ENCODE peak calls at places on chromosome 19, in nine cellular contexts. E is gastrocnemius medialis, Q is heart right ventricle, B is ovary, O is uterus, M is tibial artery, F is sigmoid colon, N is mammary epithelial cell, I is left lung. Y is an unnamed sample.

GRCh38 chr19:1390594-1391423 is 7.1 kb downstream of the NDUFS7 start:
- DNase-seq in B (no peak), N (no peak), M (no peak), O (no peak), I (no peak), Q (peak; percentile 17), F (no peak), E (no peak), Y (no peak)

GRCh38 chr19:2271516-2272103 is 10.4 kb downstream of the PEAK3 start:
- DNase-seq in O (peak; percentile 40), M (no peak), F (no peak), Q (no peak), I (no peak), N (peak; percentile 71), E (peak; percentile 89), B (no peak), Y (peak; percentile 49)

GRCh38 chr19:8352134-8352827 is 9.2 kb upstream of the KANK3 start:
- DNase-seq in I (no peak), Q (no peak), N (no peak), M (no peak), B (no peak), E (no peak), F (no peak), O (no peak), Y (peak; percentile 10)

GRCh38 chr19:41955521-41955920 is 3.6 kb downstream of the RABAC1 start:
- DNase-seq in I (no peak), F (no peak), Q (no peak), B (no peak), E (no peak), O (no peak), N (no peak), M (no peak), Y (no peak)

GRCh38 chr19:41531438-41532311 is 44.3 kb upstream of the CEACAM21 start:
- DNase-seq in O (peak; percentile 79), M (peak; percentile 74), Q (peak; percentile 69), F (peak; percentile 82), I (peak; percentile 88), B (peak; percentile 36), E (peak; percentile 69), N (peak; percentile 40), Y (peak; percentile 49)

GRCh38 chr19:10427169-10427568 is 6.8 kb downstream of the PDE4A start:
- DNase-seq in B (no peak), F (no peak), M (no peak), E (no peak), Q (no peak), N (no peak), I (no peak), O (no peak), Y (no peak)

GRCh38 chr19:2507109-2507508 is 31.2 kb downstream of the GADD45B start:
- DNase-seq in I (no peak), M (no peak), B (no peak), E (no peak), Q (no peak), O (no peak), F (no peak), N (peak; percentile 39), Y (no peak)

GRCh38 chr19:35178701-35179100 is 24.2 kb downstream of the FXYD5 start:
- DNase-seq in N (no peak), I (no peak), E (no peak), Q (no peak), B (no peak), M (no peak), F (no peak), O (peak; percentile 19), Y (no peak)

GRCh38 chr19:32122258-32122657 is 223.2 kb upstream of the ZNF507 start:
- DNase-seq in E (no peak), F (no peak), M (no peak), O (no peak), B (no peak), Q (no peak), I (no peak), N (no peak), Y (no peak)

GRCh38 chr19:42693760-42694350 is 46.4 kb downstream of the PSG3 start:
- DNase-seq in E (no peak), B (no peak), I (no peak), Q (no peak), N (peak; percentile 43), O (no peak), F (no peak), M (no peak), Y (peak; percentile 9)

GRCh38 chr19:41917676-41918075 is 10.6 kb downstream of the ERFL start:
- DNase-seq in N (no peak), F (no peak), M (no peak), I (no peak), O (no peak), Q (no peak), E (no peak), B (no peak), Y (no peak)

GRCh38 chr19:2334426-2334825 is 5.9 kb downstream of the SPPL2B start:
- DNase-seq in E (no peak), B (no peak), Q (no peak), M (no peak), O (no peak), I (no peak), F (no peak), N (no peak), Y (no peak)

GRCh38 chr19:12668937-12669271 is 2.3 kb downstream of the WDR83 start:
- DNase-seq in N (peak; percentile 67), Q (peak; percentile 40), B (peak; percentile 68), I (no peak), M (peak; percentile 77), F (peak; percentile 84), O (peak; percentile 54), E (peak; percentile 52), Y (no peak)

GRCh38 chr19:49983645-49984229 is 22.8 kb upstream of the SIGLEC11 start:
- DNase-seq in M (no peak), E (peak; percentile 33), N (peak; percentile 20), B (peak; percentile 79), O (peak; percentile 48), F (no peak), I (peak; percentile 54), Q (peak; percentile 41), Y (peak; percentile 71)

GRCh38 chr19:56314018-56314583 is 538 bp downstream of the ZSCAN5A start:
- DNase-seq in B (no peak), I (no peak), N (no peak), Q (no peak), O (no peak), E (peak; percentile 15), F (no peak), M (no peak), Y (no peak)

GRCh38 chr19:17393914-17394313 is at the start of gene CCDC194:
- DNase-seq in I (no peak), M (no peak), B (peak; percentile 71), Q (no peak), O (no peak), F (no peak), N (no peak), E (no peak), Y (no peak)

DNA sequence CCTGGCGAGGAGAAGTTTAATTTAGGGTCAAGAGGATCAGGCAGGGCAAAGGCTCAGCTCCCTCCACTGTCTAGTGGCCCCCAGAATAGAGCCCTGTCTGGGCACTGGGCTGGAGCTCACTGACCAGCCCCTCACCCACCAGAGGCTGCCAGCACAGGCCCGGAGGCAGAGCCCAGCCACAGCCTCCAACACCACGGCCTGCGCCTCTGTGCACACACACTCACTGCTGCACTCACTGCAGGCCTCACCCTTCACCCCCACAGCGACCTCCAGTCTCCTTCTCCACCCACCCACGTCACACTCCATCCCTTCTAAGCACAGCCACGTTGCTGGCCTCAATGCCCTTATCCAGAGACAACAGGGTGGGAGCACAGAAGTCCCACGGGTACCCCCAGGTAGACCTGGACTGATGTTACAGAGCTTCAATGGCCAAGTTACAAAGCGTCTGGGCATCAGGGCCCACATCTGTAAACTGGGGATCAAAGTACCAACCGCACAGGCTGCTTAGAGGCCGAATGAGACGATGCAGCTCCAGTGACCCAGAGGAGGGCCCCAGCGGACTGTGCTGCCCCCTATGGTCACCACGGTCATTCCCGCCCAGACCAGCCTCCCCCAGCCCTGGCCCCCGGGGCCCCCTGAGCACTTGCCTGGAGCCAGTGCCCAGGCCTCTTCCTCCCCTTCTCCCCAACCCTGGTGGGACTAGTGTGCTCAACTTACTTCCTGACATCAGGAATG is 4.5 kb upstream of the PRKD2 start:
- DNase-seq in I (no peak), B (no peak), Q (no peak), N (no peak), F (no peak), O (no peak), E (no peak), M (no peak), Y (no peak)
- TF ChIP-seq CTCF in I (no peak), B (no peak), Q (no peak), N (peak; percentile 21), F (no peak), O (no peak), E (no peak), M (no peak), Y (no peak)

DNA sequence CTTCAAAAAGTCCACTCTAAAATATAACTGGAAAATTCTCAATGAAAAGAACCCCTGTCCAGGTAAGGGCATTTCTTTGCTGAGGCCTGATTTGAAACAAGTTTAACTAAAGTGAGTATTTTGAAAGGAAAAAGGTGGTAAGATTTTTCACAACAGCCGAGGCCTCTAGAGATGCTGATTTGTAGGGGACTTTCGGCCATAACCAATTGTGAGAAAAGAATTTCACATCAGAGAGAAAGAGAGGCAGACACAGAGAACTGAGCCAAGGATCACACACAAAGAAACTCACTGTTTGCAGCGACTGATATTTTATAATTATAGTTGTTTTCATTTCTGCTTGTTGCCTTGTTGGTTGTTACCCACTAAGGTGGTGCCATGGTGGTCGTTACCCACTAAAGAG is 24.4 kb downstream of the MBD3L2B start:
- DNase-seq in N (no peak), Q (no peak), F (no peak), E (no peak), I (no peak), B (no peak), O (no peak), M (no peak), Y (no peak)
- H3K9me3 ChIP-seq in N (peaks cover 8% of the 10 kb centered on the region), Q (no peaks in the 10 kb centered on the region), F (no peaks in the 10 kb centered on the region), E (no peaks in the 10 kb centered on the region), I (no peaks in the 10 kb centered on the region), B (no peaks in the 10 kb centered on the region), O (no peaks in the 10 kb centered on the region), M (no peaks in the 10 kb centered on the region), Y (no peaks in the 10 kb centered on the region)

GRCh38 chr19:45016388-45017314 is 15.4 kb downstream of the RELB start:
- DNase-seq in M (peak; percentile 73), B (peak; percentile 62), N (peak; percentile 67), O (no peak), E (peak; percentile 58), F (peak; percentile 83), Q (peak; percentile 46), I (no peak), Y (peak; percentile 71)
- H3K4me1 ChIP-seq in M (no peaks in the 10 kb centered on the region), B (no peaks in the 10 kb centered on the region), N (no peaks in the 10 kb centered on the region), O (no peaks in the 10 kb centered on the region), E (no peaks in the 10 kb centered on the region), F (peaks cover 11% of the 10 kb centered on the region), Q (peaks cover 3% of the 10 kb centered on the region), I (no peaks in the 10 kb centered on the region), Y (no peaks in the 10 kb centered on the region)

GRCh38 chr19:45423589-45424190 is at the start of gene ERCC1:
- DNase-seq in N (peak; percentile 99), B (peak; percentile 98), Q (peak; percentile 94), O (no peak), E (peak; percentile 89), M (peak; percentile 97), I (peak; percentile 98), F (peak; percentile 98), Y (peak; percentile 99)

GRCh38 chr19:45423033-45423588 is 606 bp downstream of the ERCC1 start:
- DNase-seq in N (no peak), E (no peak), Q (no peak), I (no peak), B (no peak), M (no peak), O (peak; percentile 96), F (no peak), Y (no peak)

GRCh38 chr19:45424191-45425058 is 708 bp upstream of the ERCC1 start:
- DNase-seq in O (peak; percentile 75), M (peak; percentile 84), B (peak; percentile 63), F (peak; percentile 82), E (peak; percentile 68), I (peak; percentile 83), Q (peak; percentile 67), N (peak; percentile 97), Y (peak; percentile 84)

GRCh38 chr19:45428385-45429231 is 4.9 kb upstream of the ERCC1 start:
- DNase-seq in Q (peak; percentile 79), E (peak; percentile 74), B (peak; percentile 69), N (no peak), I (no peak), M (peak; percentile 92), O (peak; percentile 52), F (peak; percentile 84), Y (no peak)
- TF ChIP-seq CTCF in Q (peak; percentile 56), E (peak; percentile 51), B (peak; percentile 48), N (peak; percentile 43), I (peak; percentile 25), M (peak; percentile 42), O (no peak), F (peak; percentile 9), Y (no peak)